ENCODE peak calls at places on chromosomes 11 and 22, in four cellular contexts. O is SK-N-SH, I is GM12878, Z is HepG2. H is an unnamed sample.

GRCh38 chr22:20205964-20206708 is 55.3 kb upstream of the CCDC188 start:
- DNase-seq in O (no peak), I (peak), Z (peak), H (peak)

GRCh38 chr22:39276461-39277134 is 31.8 kb upstream of the PDGFB start:
- DNase-seq in O (no peak), I (no peak), Z (no peak), H (no peak)

GRCh38 chr11:8382436-8383053 is 118.9 kb upstream of the LMO1 start:
- DNase-seq in O (no peak), I (no peak), Z (no peak), H (no peak)

GRCh38 chr11:70675697-70676374 is 277.5 kb downstream of the CTTN start:
- DNase-seq in O (no peak), I (no peak), Z (no peak), H (no peak)

GRCh38 chr11:103125462-103125861 is 16.2 kb downstream of the DYNC2H1 start:
- DNase-seq in O (no peak), I (no peak), Z (no peak), H (no peak)

GRCh38 chr22:50473088-50473487 is 1.7 kb downstream of the SBF1 start:
- DNase-seq in O (no peak), I (no peak), Z (peak), H (no peak)

GRCh38 chr11:27390959-27391326 is 27.9 kb upstream of the CCDC34 start:
- DNase-seq in O (no peak), I (no peak), Z (no peak), H (no peak)

GRCh38 chr22:37887610-37888378 is 18.3 kb upstream of the MICALL1 start:
- DNase-seq in O (no peak), I (no peak), Z (no peak), H (no peak)

GRCh38 chr11:79092791-79093313 is 348.0 kb downstream of the TENM4 start:
- DNase-seq in O (no peak), I (no peak), Z (no peak), H (no peak)

GRCh38 chr11:118953265-118953664 is 2.8 kb upstream of the UPK2 start:
- DNase-seq in O (peak), I (no peak), Z (no peak), H (peak)

GRCh38 chr22:28013611-28014010 is 94.6 kb upstream of the PITPNB start:
- DNase-seq in O (no peak), I (no peak), Z (no peak), H (no peak)

GRCh38 chr11:65565624-65566453 is 4.4 kb upstream of the ZNRD2 start:
- DNase-seq in O (no peak), I (no peak), Z (no peak), H (no peak)

GRCh38 chr22:19784396-19785175 is 24.0 kb downstream of the TBX1 start:
- DNase-seq in O (no peak), I (no peak), Z (no peak), H (no peak)

GRCh38 chr11:73259406-73260126 is 12.6 kb upstream of the P2RY6 start:
- DNase-seq in O (no peak), I (no peak), Z (no peak), H (no peak)

GRCh38 chr11:58775066-58775708 is 43.4 kb upstream of the GLYAT start:
- DNase-seq in O (no peak), I (no peak), Z (no peak), H (no peak)

GRCh38 chr11:75654314-75654713 is 14.5 kb downstream of the MAP6 start:
- DNase-seq in O (no peak), I (peak), Z (no peak), H (no peak)

GRCh38 chr11:44889266-44889665 is 61.4 kb downstream of the TP53I11 start:
- DNase-seq in O (no peak), I (no peak), Z (no peak), H (no peak)

GRCh38 chr11:122161191-122161590 is 45.2 kb upstream of the BLID start:
- DNase-seq in O (no peak), I (no peak), Z (no peak), H (no peak)

GRCh38 chr11:4683020-4683419 is 14.6 kb downstream of the OR51E2 start:
- DNase-seq in O (no peak), I (no peak), Z (no peak), H (no peak)

GRCh38 chr11:72228229-72228843 is 3.8 kb downstream of the INPPL1 start:
- DNase-seq in O (no peak), I (no peak), Z (no peak), H (no peak)

GRCh38 chr22:30490399-30490798 is 15.1 kb downstream of the SEC14L4 start:
- DNase-seq in O (no peak), I (no peak), Z (peak), H (peak)

GRCh38 chr22:25236417-25236816 is 17.0 kb downstream of the CRYBB2 start:
- DNase-seq in O (no peak), I (no peak), Z (no peak), H (no peak)

GRCh38 chr11:68457898-68458249 is 2.7 kb upstream of the PPP6R3 start:
- DNase-seq in O (no peak), I (no peak), Z (peak), H (no peak)

GRCh38 chr22:46336119-46337078 is 885 bp downstream of the TRMU start:
- DNase-seq in O (peak), I (no peak), Z (peak), H (peak)

GRCh38 chr11:2806351-2807058 is 79.1 kb downstream of the CDKN1C start:
- DNase-seq in O (no peak), I (no peak), Z (no peak), H (no peak)

GRCh38 chr11:2804189-2804588 is 81.4 kb downstream of the CDKN1C start:
- DNase-seq in O (no peak), I (no peak), Z (no peak), H (no peak)

GRCh38 chr11:2807276-2807681 is 78.3 kb downstream of the CDKN1C start:
- DNase-seq in O (peak), I (no peak), Z (peak), H (no peak)

GRCh38 chr11:2804701-2805387 is 80.7 kb downstream of the CDKN1C start:
- DNase-seq in O (no peak), I (no peak), Z (no peak), H (no peak)

GRCh38 chr11:2805388-2806057 is 80.1 kb downstream of the CDKN1C start:
- DNase-seq in O (no peak), I (no peak), Z (no peak), H (no peak)
- TF ChIP-seq USF2 in O (no peak), I (no peak), Z (no peak), H (no peak)

GRCh38 chr11:28460348-28460747 is 352.2 kb downstream of the METTL15 start:
- DNase-seq in O (no peak), I (no peak), Z (no peak), H (no peak)
- TF ChIP-seq FOXM1 in O (no peak), I (no peak), Z (no peak), H (no peak)

GRCh38 chr22:22820626-22821025 is 67.0 kb upstream of the IGLL5 start:
- DNase-seq in O (no peak), I (no peak), Z (no peak), H (no peak)
- TF ChIP-seq USF2 in O (no peak), I (no peak), Z (no peak), H (no peak)

GRCh38 chr22:44918925-44919392 is 90.8 kb downstream of the PHF21B start:
- DNase-seq in O (no peak), I (no peak), Z (no peak), H (no peak)

GRCh38 chr22:44917372-44918165 is 92.2 kb downstream of the PHF21B start:
- DNase-seq in O (no peak), I (no peak), Z (no peak), H (no peak)

GRCh38 chr22:44919691-44920090 is 90.1 kb downstream of the PHF21B start:
- DNase-seq in O (no peak), I (no peak), Z (no peak), H (no peak)

GRCh38 chr22:44918166-44918924 is 91.5 kb downstream of the PHF21B start:
- DNase-seq in O (no peak), I (no peak), Z (no peak), H (no peak)

DNA sequence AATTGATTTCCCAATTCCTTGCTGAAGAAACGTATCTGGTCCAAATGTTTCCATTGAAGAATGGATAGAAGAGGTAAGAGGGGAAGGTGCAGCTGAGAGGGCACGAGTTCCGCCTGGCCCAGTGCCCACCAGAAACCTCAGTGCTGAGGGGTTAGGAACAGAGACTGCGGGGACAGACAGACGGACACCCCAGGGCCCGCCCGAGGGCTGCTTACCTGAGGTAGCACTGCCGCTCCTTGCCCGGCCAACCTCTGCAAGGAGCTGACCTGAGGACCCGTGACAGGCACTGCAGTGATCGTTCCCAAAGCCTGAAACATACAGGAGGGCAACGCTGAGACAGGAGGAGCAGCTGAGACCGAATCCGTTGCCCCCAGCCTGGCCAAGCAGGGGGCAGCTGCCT is 89.6 kb downstream of the PHF21B start:
- DNase-seq in O (no peak), I (no peak), Z (no peak), H (no peak)
- TF ChIP-seq FOXM1 in O (no peak), I (no peak), Z (no peak), H (no peak)

H was measured in K562.